ENCODE peak calls at places on chromosomes 2 and 18, in six cellular contexts. Y, B, A, S, Q and O are unnamed samples.

GRCh38 chr18:76713432-76713831 is 108.9 kb upstream of the ZNF236 start:
- DNase-seq in Y (no peak), B (no peak), A (no peak), S (no peak), Q (no peak), O (no peak)

GRCh38 chr2:3184167-3184566 is 193.5 kb downstream of the EIPR1 start:
- DNase-seq in Y (no peak), B (no peak), A (no peak), S (no peak), Q (no peak), O (no peak)

GRCh38 chr2:152132321-152132720 is 33.5 kb upstream of the CACNB4 start:
- DNase-seq in Y (no peak), B (no peak), A (no peak), S (no peak), Q (no peak), O (no peak)

GRCh38 chr2:138298900-138299299 is 202.7 kb upstream of the SPOPL start:
- DNase-seq in Y (no peak), B (no peak), A (no peak), S (no peak), Q (no peak), O (no peak)

GRCh38 chr2:174593574-174594203 is 3.9 kb downstream of the WIPF1 start:
- DNase-seq in Y (peak), B (no peak), A (no peak), S (no peak), Q (no peak), O (no peak)

GRCh38 chr18:13810950-13811485 is 12.9 kb upstream of the MC5R start:
- DNase-seq in Y (no peak), B (no peak), A (no peak), S (no peak), Q (no peak), O (no peak)

GRCh38 chr18:35130236-35130635 is 89.0 kb downstream of the MAPRE2 start:
- DNase-seq in Y (no peak), B (no peak), A (no peak), S (no peak), Q (no peak), O (no peak)

GRCh38 chr18:34352385-34353163 is 127.9 kb upstream of the NOL4 start:
- DNase-seq in Y (no peak), B (no peak), A (peak), S (no peak), Q (no peak), O (no peak)

GRCh38 chr18:45073556-45073955 is 392.9 kb downstream of the SETBP1 start:
- DNase-seq in Y (no peak), B (no peak), A (no peak), S (no peak), Q (no peak), O (no peak)

GRCh38 chr2:237677951-237678481 is 50.6 kb downstream of the LRRFIP1 start:
- DNase-seq in Y (peak), B (no peak), A (no peak), S (no peak), Q (no peak), O (no peak)

GRCh38 chr2:235596272-235596671 is 102.4 kb downstream of the AGAP1 start:
- DNase-seq in Y (no peak), B (no peak), A (no peak), S (no peak), Q (no peak), O (no peak)

GRCh38 chr2:54497738-54498680 is 41.9 kb downstream of the SPTBN1 start:
- DNase-seq in Y (peak), B (peak), A (peak), S (no peak), Q (peak), O (no peak)

GRCh38 chr2:200585730-200586643 is at the start of gene AOX1:
- DNase-seq in Y (peak), B (peak), A (peak), S (peak), Q (peak), O (no peak)

GRCh38 chr2:15112216-15112615 is 448.9 kb downstream of the NBAS start:
- DNase-seq in Y (no peak), B (no peak), A (no peak), S (no peak), Q (peak), O (no peak)

GRCh38 chr2:219278655-219279150 is 463 bp upstream of the DNAJB2 start:
- DNase-seq in Y (no peak), B (no peak), A (no peak), S (no peak), Q (no peak), O (no peak)

GRCh38 chr2:215080545-215080944 is 57.9 kb downstream of the ABCA12 start:
- DNase-seq in Y (no peak), B (no peak), A (no peak), S (no peak), Q (no peak), O (no peak)

GRCh38 chr2:171187177-171187576 is 26.5 kb upstream of the TLK1 start:
- DNase-seq in Y (no peak), B (no peak), A (no peak), S (no peak), Q (no peak), O (no peak)

GRCh38 chr2:121017411-121017810 is 267.6 kb downstream of the TFCP2L1 start:
- DNase-seq in Y (no peak), B (no peak), A (no peak), S (no peak), Q (no peak), O (no peak)

GRCh38 chr2:160752475-160753330 is 259.1 kb upstream of the RBMS1 start:
- DNase-seq in Y (no peak), B (no peak), A (no peak), S (no peak), Q (no peak), O (no peak)

GRCh38 chr2:95231723-95232122 is 24.4 kb downstream of the ZNF892 start:
- DNase-seq in Y (peak), B (no peak), A (peak), S (no peak), Q (peak), O (peak)

DNA sequence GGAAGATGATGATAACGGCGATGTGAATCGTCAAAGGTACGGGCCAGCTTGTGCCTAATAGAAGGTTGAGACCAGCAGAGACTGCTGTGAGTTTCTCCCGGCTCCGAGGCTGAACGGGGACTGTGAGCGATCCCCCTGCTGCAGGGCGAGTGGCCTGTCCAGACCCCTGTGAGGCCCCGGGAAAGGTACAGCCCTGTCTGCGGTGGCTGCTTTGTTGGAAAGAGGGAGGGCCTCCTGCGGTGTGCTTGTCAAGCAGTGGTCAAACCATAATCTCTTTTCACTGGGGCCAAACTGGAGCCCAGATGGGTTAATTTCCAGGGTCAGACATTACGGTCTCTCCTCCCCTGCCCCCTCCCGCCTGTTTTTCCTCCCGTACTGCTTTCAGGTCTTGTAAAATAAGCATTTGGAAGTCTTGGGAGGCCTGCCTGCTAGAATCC is 3.0 kb downstream of the FZD7 start:
- DNase-seq in Y (no peak), B (peak), A (no peak), S (peak), Q (no peak), O (no peak)
- H3K4me3 ChIP-seq in Y (peak), B (peak), A (no peak), S (no peak), Q (peak), O (peak)

GRCh38 chr2:158755738-158756137 is 39.4 kb upstream of the DAPL1 start:
- DNase-seq in Y (no peak), B (no peak), A (no peak), S (no peak), Q (no peak), O (no peak)
- TF ChIP-seq CTCF in Y (peak), B (no peak), A (no peak), S (peak), Q (peak), O (peak)

GRCh38 chr18:32771169-32771751 is 1.6 kb downstream of the KLHL14 start:
- DNase-seq in Y (peak), B (no peak), A (peak), S (no peak), Q (no peak), O (no peak)
- H3K4me3 ChIP-seq in Y (peak), B (peak), A (peak), S (peak), Q (no peak), O (no peak)

GRCh38 chr2:187529248-187529976 is 24.8 kb downstream of the TFPI start:
- DNase-seq in Y (no peak), B (no peak), A (no peak), S (no peak), Q (no peak), O (no peak)
- TF ChIP-seq CTCF in Y (no peak), B (no peak), A (no peak), S (no peak), Q (no peak), O (no peak)

GRCh38 chr2:27262379-27263286 is at the start of gene SLC30A3:
- DNase-seq in Y (peak), B (peak), A (peak), S (peak), Q (no peak), O (no peak)

GRCh38 chr2:27261926-27262298 is 935 bp downstream of the SLC30A3 start:
- DNase-seq in Y (no peak), B (no peak), A (no peak), S (no peak), Q (no peak), O (no peak)

GRCh38 chr2:27264253-27264752 is 1.5 kb upstream of the SLC30A3 start:
- DNase-seq in Y (no peak), B (no peak), A (no peak), S (no peak), Q (no peak), O (no peak)

GRCh38 chr2:27264753-27265535 is 2.1 kb upstream of the SLC30A3 start:
- DNase-seq in Y (peak), B (peak), A (peak), S (peak), Q (no peak), O (no peak)

GRCh38 chr2:27263287-27264252 is 723 bp upstream of the SLC30A3 start:
- DNase-seq in Y (no peak), B (no peak), A (no peak), S (no peak), Q (no peak), O (no peak)
- H3K4me3 ChIP-seq in Y (peak), B (peak), A (no peak), S (peak), Q (peak), O (peak)